ENCODE peak calls at places on chromosomes 7 and 10, in ten cellular contexts. P is HepG2, H is psoas muscle, K is colonic mucosa, J is AG04449, B is IMR-90, V is stomach, O is AG10803, R is left ventricle myocardium inferior, C is epithelial cell of proximal tubule. N is an unnamed sample.
A peak's percentile ranks its signal among the peaks of the same experiment; 100 is the strongest.

GRCh38 chr10:57260175-57260574 is 899.1 kb upstream of the ZWINT start:
- DNase-seq in P (no peak), H (no peak), K (no peak), J (no peak), B (no peak), V (no peak), O (no peak), R (no peak), C (no peak), N (no peak)

GRCh38 chr7:92782855-92783254 is 53.5 kb downstream of the CDK6 start:
- DNase-seq in P (no peak), H (no peak), K (no peak), J (no peak), B (no peak), V (no peak), O (no peak), R (no peak), C (no peak), N (no peak)

GRCh38 chr7:83921798-83922607 is 272.6 kb downstream of the SEMA3A start:
- DNase-seq in P (no peak), H (no peak), K (no peak), J (no peak), B (peak; percentile 69), V (no peak), O (peak; percentile 19), R (no peak), C (no peak), N (peak; percentile 1)

GRCh38 chr10:4813496-4813895 is 12.5 kb upstream of the AKR1E2 start:
- DNase-seq in P (no peak), H (no peak), K (no peak), J (no peak), B (no peak), V (no peak), O (no peak), R (no peak), C (no peak), N (no peak)

GRCh38 chr10:119161680-119162079 is 3.8 kb downstream of the SFXN4 start:
- DNase-seq in P (no peak), H (no peak), K (no peak), J (no peak), B (peak; percentile 76), V (no peak), O (peak; percentile 35), R (no peak), C (no peak), N (peak; percentile 42)

GRCh38 chr7:35003679-35004278 is 33.5 kb downstream of the DPY19L1 start:
- DNase-seq in P (peak; percentile 15), H (no peak), K (peak; percentile 87), J (peak; percentile 41), B (peak; percentile 90), V (peak; percentile 80), O (peak; percentile 77), R (no peak), C (peak; percentile 83), N (peak; percentile 80)

GRCh38 chr7:108497082-108497725 is 28.7 kb downstream of the PNPLA8 start:
- DNase-seq in P (peak; percentile 52), H (no peak), K (peak; percentile 32), J (peak; percentile 1), B (peak; percentile 52), V (peak; percentile 54), O (peak; percentile 41), R (no peak), C (no peak), N (peak; percentile 55)

GRCh38 chr7:143205560-143206293 is 16.1 kb upstream of the TAS2R40 start:
- DNase-seq in P (no peak), H (no peak), K (no peak), J (no peak), B (no peak), V (no peak), O (peak; percentile 9), R (no peak), C (no peak), N (no peak)

GRCh38 chr10:74032900-74033655 is 35.2 kb downstream of the VCL start:
- DNase-seq in P (no peak), H (no peak), K (no peak), J (no peak), B (no peak), V (no peak), O (no peak), R (no peak), C (no peak), N (no peak)

GRCh38 chr10:26479766-26480492 is 41.8 kb downstream of the APBB1IP start:
- DNase-seq in P (no peak), H (no peak), K (no peak), J (no peak), B (no peak), V (no peak), O (no peak), R (no peak), C (no peak), N (no peak)

GRCh38 chr10:27794157-27794556 is 48.5 kb upstream of the MKX start:
- DNase-seq in P (no peak), H (no peak), K (peak; percentile 22), J (no peak), B (peak; percentile 5), V (no peak), O (peak; percentile 26), R (no peak), C (no peak), N (no peak)

GRCh38 chr7:150514748-150515222 is at the start of gene GIMAP7:
- DNase-seq in P (no peak), H (no peak), K (peak; percentile 46), J (no peak), B (no peak), V (no peak), O (no peak), R (no peak), C (no peak), N (no peak)

GRCh38 chr10:115945696-115946445 is 327.1 kb downstream of the GFRA1 start:
- DNase-seq in P (no peak), H (no peak), K (no peak), J (no peak), B (no peak), V (no peak), O (peak; percentile 69), R (no peak), C (no peak), N (no peak)

GRCh38 chr10:72261323-72262018 is 12.3 kb upstream of the DDIT4 start:
- DNase-seq in P (no peak), H (no peak), K (peak; percentile 46), J (no peak), B (no peak), V (peak; percentile 36), O (no peak), R (no peak), C (no peak), N (peak; percentile 28)

GRCh38 chr10:43872644-43873043 is 224.0 kb upstream of the ZNF32 start:
- DNase-seq in P (no peak), H (no peak), K (no peak), J (no peak), B (no peak), V (no peak), O (no peak), R (no peak), C (no peak), N (no peak)

GRCh38 chr10:12018438-12019342 is 23.9 kb downstream of the UPF2 start:
- DNase-seq in P (no peak), H (no peak), K (no peak), J (peak; percentile 7), B (peak; percentile 44), V (no peak), O (peak; percentile 65), R (no peak), C (no peak), N (peak; percentile 91)

GRCh38 chr10:124535731-124536495 is 74.3 kb downstream of the LHPP start:
- DNase-seq in P (no peak), H (no peak), K (no peak), J (no peak), B (no peak), V (no peak), O (no peak), R (no peak), C (no peak), N (no peak)

GRCh38 chr7:112069879-112070321 is 136.3 kb downstream of the DOCK4 start:
- DNase-seq in P (no peak), H (no peak), K (no peak), J (no peak), B (peak; percentile 46), V (no peak), O (peak; percentile 5), R (no peak), C (no peak), N (peak; percentile 46)

GRCh38 chr7:84040365-84040764 is 154.2 kb downstream of the SEMA3A start:
- DNase-seq in P (peak; percentile 84), H (no peak), K (no peak), J (no peak), B (no peak), V (peak; percentile 27), O (no peak), R (no peak), C (no peak), N (no peak)

GRCh38 chr7:38374507-38374906 is 101.1 kb upstream of the TARP start:
- DNase-seq in P (peak; percentile 11), H (no peak), K (no peak), J (no peak), B (peak; percentile 34), V (no peak), O (peak; percentile 20), R (no peak), C (no peak), N (peak; percentile 42)
- TF ChIP-seq CTCF in P (peak; percentile 29), H (peak; percentile 42), K (peak; percentile 37), J (peak; percentile 26), B (peak; percentile 55), V (no peak), O (peak; percentile 61), R (peak; percentile 61), C (peak; percentile 70), N (peak; percentile 62)

DNA sequence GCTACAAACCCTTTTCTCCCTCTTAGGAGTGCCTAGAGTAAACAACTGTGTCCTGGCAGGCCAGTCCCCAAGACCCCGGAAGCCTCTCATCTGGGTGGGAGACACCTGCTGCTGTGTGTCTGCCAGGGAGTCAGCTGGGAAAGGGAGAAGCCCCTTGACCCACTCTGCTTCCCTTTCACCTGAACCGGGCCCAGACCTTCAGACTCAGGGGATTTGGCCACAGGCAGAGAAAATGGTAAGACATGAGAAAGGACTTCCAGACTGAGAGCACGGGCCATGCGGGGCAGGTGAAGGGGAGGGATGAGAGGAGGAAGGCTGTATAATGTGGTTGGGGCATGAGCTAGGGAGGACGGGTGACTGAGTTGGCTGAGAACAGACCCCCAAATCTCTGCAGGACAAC is 36.0 kb upstream of the NPFFR1 start:
- DNase-seq in P (no peak), H (no peak), K (no peak), J (no peak), B (no peak), V (no peak), O (no peak), R (no peak), C (no peak), N (no peak)
- H3K4me3 ChIP-seq in P (no peak overlapping the region), H (no peak overlapping the region), K (no peak overlapping the region), J (no peak overlapping the region), B (no peak overlapping the region), V (no peak overlapping the region), O (no peak overlapping the region), R (no peak overlapping the region), C (no peak overlapping the region), N (no peak overlapping the region)

GRCh38 chr10:133133471-133134231 is 26.4 kb upstream of the KNDC1 start:
- DNase-seq in P (no peak), H (peak; percentile 6), K (no peak), J (no peak), B (no peak), V (no peak), O (no peak), R (peak; percentile 8), C (no peak), N (no peak)
- TF ChIP-seq CTCF in P (no peak), H (no peak), K (no peak), J (no peak), B (no peak), V (no peak), O (no peak), R (no peak), C (no peak), N (no peak)

GRCh38 chr10:32155075-32155516 is 98.9 kb upstream of the KIF5B start:
- DNase-seq in P (no peak), H (no peak), K (no peak), J (no peak), B (peak; percentile 63), V (no peak), O (peak; percentile 25), R (no peak), C (no peak), N (peak; percentile 35)
- H3K4me3 ChIP-seq in P (peak overlapping the region; percentile 11), H (no peak overlapping the region), K (no peak overlapping the region), J (no peak overlapping the region), B (no peak overlapping the region), V (no peak overlapping the region), O (no peak overlapping the region), R (no peak overlapping the region), C (no peak overlapping the region), N (no peak overlapping the region)